ENCODE peak calls at places on chromosomes 7 and 10, in eight cellular contexts. J, S, R, I, K, O, Q and V are unnamed samples.

GRCh38 chr10:116654816-116655215 is 34.1 kb downstream of the PNLIPRP2 start:
- DNase-seq in I (no peak), Q (no peak), J (no peak), S (no peak), R (peak; percentile 15), K (no peak), O (no peak), V (no peak)

GRCh38 chr7:21497072-21497471 is 45.8 kb upstream of the DNAH11 start:
- DNase-seq in I (no peak), O (no peak), K (no peak), Q (no peak), R (no peak), S (peak; percentile 41), J (no peak), V (no peak)

GRCh38 chr10:132646443-132647097 is 109.0 kb downstream of the INPP5A start:
- DNase-seq in K (no peak), R (no peak), Q (peak; percentile 77), J (no peak), S (no peak), O (no peak), I (no peak), V (no peak)

GRCh38 chr7:41238851-41239331 is 464.0 kb downstream of the INHBA start:
- DNase-seq in R (peak; percentile 94), S (no peak), K (peak; percentile 34), J (no peak), O (no peak), Q (no peak), I (no peak), V (no peak)

GRCh38 chr7:48806731-48807130 is 117.6 kb upstream of the CDC14C start:
- DNase-seq in O (no peak), Q (no peak), I (no peak), J (no peak), K (no peak), R (no peak), S (no peak), V (no peak)

GRCh38 chr10:55287346-55287745 is 486.3 kb upstream of the PCDH15 start:
- DNase-seq in O (no peak), S (no peak), I (no peak), K (peak; percentile 2), Q (no peak), R (peak; percentile 47), J (no peak), V (no peak)

GRCh38 chr7:129298268-129298893 is 73.6 kb downstream of the AHCYL2 start:
- DNase-seq in J (no peak), O (peak; percentile 80), I (no peak), R (peak; percentile 64), K (peak; percentile 66), S (peak; percentile 34), Q (no peak), V (no peak)

GRCh38 chr7:30694218-30694745 is 12.0 kb upstream of the CRHR2 start:
- DNase-seq in J (no peak), O (no peak), S (no peak), K (no peak), R (no peak), Q (no peak), I (no peak), V (no peak)

GRCh38 chr10:51301644-51302043 is 227.4 kb downstream of the PRKG1 start:
- DNase-seq in O (no peak), K (peak; percentile 4), R (no peak), I (no peak), Q (no peak), J (peak; percentile 11), S (peak; percentile 74), V (no peak)

GRCh38 chr7:74069790-74070618 is 13.6 kb upstream of the LIMK1 start:
- DNase-seq in K (no peak), Q (no peak), R (no peak), S (no peak), J (no peak), O (no peak), I (no peak), V (no peak)

GRCh38 chr7:16598015-16598414 is 47.5 kb downstream of the ANKMY2 start:
- DNase-seq in Q (no peak), I (no peak), R (no peak), J (no peak), K (no peak), S (no peak), O (no peak), V (no peak)

GRCh38 chr7:155972651-155973349 is 160.5 kb upstream of the SHH start:
- DNase-seq in Q (peak; percentile 57), K (no peak), R (no peak), I (peak; percentile 16), O (no peak), S (no peak), J (no peak), V (peak; percentile 33)

GRCh38 chr10:128062331-128062730 is 63.9 kb downstream of the MKI67 start:
- DNase-seq in J (no peak), I (peak; percentile 7), R (no peak), K (peak; percentile 46), S (no peak), O (no peak), Q (peak; percentile 61), V (peak; percentile 59)

GRCh38 chr10:101123085-101123814 is 7.8 kb upstream of the TLX1 start:
- DNase-seq in S (no peak), K (no peak), I (no peak), O (peak; percentile 46), R (no peak), Q (no peak), J (no peak), V (no peak)

GRCh38 chr10:1150638-1150955 is 94.4 kb downstream of the WDR37 start:
- DNase-seq in R (no peak), S (no peak), J (no peak), I (no peak), O (no peak), K (no peak), Q (no peak), V (peak; percentile 38)

GRCh38 chr7:34096135-34096775 is 190.9 kb downstream of the BMPER start:
- DNase-seq in O (peak; percentile 27), K (no peak), Q (peak; percentile 83), R (peak; percentile 6), I (no peak), J (peak; percentile 55), S (peak; percentile 85), V (peak; percentile 87)

GRCh38 chr10:42422911-42423310 is 215.5 kb downstream of the ZNF33B start:
- DNase-seq in O (no peak), Q (no peak), I (no peak), J (no peak), R (no peak), S (no peak), K (no peak), V (no peak)

GRCh38 chr7:938546-939185 is 15.8 kb downstream of the ADAP1 start:
- DNase-seq in S (no peak), O (no peak), Q (no peak), R (no peak), I (no peak), J (no peak), K (no peak), V (no peak)

GRCh38 chr10:80284522-80284921 is 4.9 kb downstream of the MAT1A start:
- DNase-seq in Q (no peak), O (no peak), R (no peak), J (no peak), I (no peak), K (no peak), S (no peak), V (no peak)

GRCh38 chr10:97718659-97719142 is 5.2 kb downstream of the MARVELD1 start:
- DNase-seq in R (peak; percentile 95), S (no peak), O (peak; percentile 97), K (no peak), I (peak; percentile 77), Q (peak; percentile 89), J (no peak), V (no peak)

GRCh38 chr10:73095479-73096021 is 1.1 kb downstream of the P4HA1 start:
- DNase-seq in I (peak; percentile 74), R (peak; percentile 85), K (peak; percentile 75), J (peak; percentile 61), O (peak; percentile 70), Q (no peak), S (peak; percentile 84), V (no peak)

GRCh38 chr10:125633517-125633999 is 49.4 kb downstream of the TEX36 start:
- DNase-seq in J (no peak), K (peak; percentile 75), S (no peak), I (no peak), O (no peak), Q (no peak), R (peak; percentile 72), V (no peak)

GRCh38 chr10:112335104-112335840 is 38.6 kb upstream of the ACSL5 start:
- DNase-seq in J (no peak), R (no peak), O (no peak), K (no peak), S (no peak), Q (no peak), I (no peak), V (no peak)

GRCh38 chr7:38940774-38941173 is 31.8 kb upstream of the VPS41 start:
- DNase-seq in K (no peak), O (no peak), Q (no peak), R (no peak), S (no peak), J (no peak), I (no peak), V (no peak)

GRCh38 chr7:2855386-2855785 is 11.3 kb upstream of the GNA12 start:
- DNase-seq in R (no peak), I (no peak), J (no peak), O (no peak), Q (no peak), K (no peak), S (no peak), V (no peak)

GRCh38 chr10:24119919-24120318 is 89.0 kb upstream of the KIAA1217 start:
- DNase-seq in I (no peak), R (no peak), J (no peak), S (no peak), O (no peak), Q (no peak), K (no peak), V (no peak)
- H3K4me3 ChIP-seq in I (no peak overlapping the region), R (no peak overlapping the region), J (no peak overlapping the region), S (no peak overlapping the region), O (no peak overlapping the region), Q (no peak overlapping the region), K (no peak overlapping the region), V (no peak overlapping the region)

DNA sequence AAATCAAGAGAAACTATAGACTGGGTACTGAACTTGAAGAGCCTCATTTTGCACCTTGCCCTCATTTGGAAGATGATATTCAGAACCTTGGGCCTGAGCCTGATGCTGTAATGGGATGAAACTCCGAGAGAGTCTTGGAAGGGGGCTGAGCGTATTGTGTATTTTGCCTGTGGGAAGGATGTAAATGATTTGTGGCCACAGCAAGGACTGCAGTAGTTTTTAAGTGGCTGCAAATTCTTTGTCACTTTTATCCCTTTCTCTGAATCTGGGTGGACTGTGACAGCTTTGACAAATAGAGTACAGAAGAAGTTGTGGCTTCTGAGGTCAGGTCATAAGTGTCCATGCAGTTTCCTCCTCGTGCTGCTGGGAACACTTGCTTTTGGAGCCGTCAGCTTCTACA is 221.2 kb downstream of the ADRA2A start:
- DNase-seq in Q (no peak), J (no peak), R (no peak), K (no peak), S (no peak), O (no peak), I (no peak), V (no peak)
- TF ChIP-seq CTCF in Q (no peak), J (no peak), R (no peak), K (no peak), S (no peak), O (no peak), I (no peak), V (no peak)

GRCh38 chr7:137454169-137455166 is 110.9 kb upstream of the PTN start:
- DNase-seq in Q (no peak), S (peak; percentile 30), O (peak; percentile 11), J (peak; percentile 86), I (no peak), R (peak; percentile 69), K (peak; percentile 50), V (no peak)
- H3K4me3 ChIP-seq in Q (no peak overlapping the region), S (no peak overlapping the region), O (no peak overlapping the region), J (peak overlapping the region; percentile 22), I (no peak overlapping the region), R (no peak overlapping the region), K (no peak overlapping the region), V (peak overlapping the region; percentile 24)

GRCh38 chr10:82277591-82277990 is 402.6 kb downstream of the NRG3 start:
- DNase-seq in Q (no peak), O (no peak), R (no peak), I (no peak), J (no peak), S (no peak), K (peak; percentile 4), V (no peak)
- TF ChIP-seq CTCF in Q (no peak), O (no peak), R (no peak), I (no peak), J (no peak), S (no peak), K (no peak), V (no peak)